ENCODE peak calls at places on chromosomes 13 and 19, in five cellular contexts. One of them, this sample, is unnamed. For H3K4me1, the result is how much of the 10 kb centered on the place peaks cover.

GRCh38 chr19:33130433-33130832 is 1.5 kb upstream of the WDR88 start:
- DNase-seq in adrenal gland: no peak
- DNase-seq in suprapubic skin: no peak
- DNase-seq in sigmoid colon: no peak
- DNase-seq in A549: no peak
- DNase-seq in this sample: no peak

GRCh38 chr13:110309159-110309476 is 2.0 kb downstream of the COL4A2 start:
- DNase-seq in adrenal gland: no peak
- DNase-seq in suprapubic skin: no peak
- DNase-seq in sigmoid colon: peak
- DNase-seq in A549: no peak
- DNase-seq in this sample: no peak

GRCh38 chr13:110610955-110611595 is 4.3 kb upstream of the NAXD start:
- DNase-seq in adrenal gland: no peak
- DNase-seq in suprapubic skin: no peak
- DNase-seq in sigmoid colon: no peak
- DNase-seq in A549: no peak
- DNase-seq in this sample: no peak

GRCh38 chr13:53782400-53783030 is 753.9 kb downstream of the OLFM4 start:
- DNase-seq in adrenal gland: peak
- DNase-seq in suprapubic skin: no peak
- DNase-seq in sigmoid colon: no peak
- DNase-seq in A549: peak
- DNase-seq in this sample: no peak

GRCh38 chr19:6215701-6216235 is 64.0 kb downstream of the MLLT1 start:
- DNase-seq in adrenal gland: peak
- DNase-seq in suprapubic skin: no peak
- DNase-seq in sigmoid colon: peak
- DNase-seq in A549: no peak
- DNase-seq in this sample: no peak

GRCh38 chr19:48635966-48636858 is 967 bp downstream of the DBP start:
- DNase-seq in adrenal gland: peak
- DNase-seq in suprapubic skin: peak
- DNase-seq in sigmoid colon: peak
- DNase-seq in A549: no peak
- DNase-seq in this sample: peak

GRCh38 chr13:67308004-67308772 is 78.1 kb upstream of the PCDH9 start:
- DNase-seq in adrenal gland: no peak
- DNase-seq in suprapubic skin: no peak
- DNase-seq in sigmoid colon: no peak
- DNase-seq in A549: no peak
- DNase-seq in this sample: no peak

GRCh38 chr19:18357041-18357440 is 16.6 kb downstream of the PGPEP1 start:
- DNase-seq in adrenal gland: no peak
- DNase-seq in suprapubic skin: no peak
- DNase-seq in sigmoid colon: no peak
- DNase-seq in A549: no peak
- DNase-seq in this sample: no peak

GRCh38 chr13:111886217-111886945 is 180.6 kb upstream of the SOX1 start:
- DNase-seq in adrenal gland: no peak
- DNase-seq in suprapubic skin: no peak
- DNase-seq in sigmoid colon: no peak
- DNase-seq in A549: no peak
- DNase-seq in this sample: no peak

GRCh38 chr13:99125335-99125915 is 75.2 kb upstream of the UBAC2 start:
- DNase-seq in adrenal gland: no peak
- DNase-seq in suprapubic skin: no peak
- DNase-seq in sigmoid colon: no peak
- DNase-seq in A549: no peak
- DNase-seq in this sample: no peak

GRCh38 chr19:40989453-40989852 is 1.6 kb upstream of the CYP2B6 start:
- DNase-seq in adrenal gland: no peak
- DNase-seq in suprapubic skin: no peak
- DNase-seq in sigmoid colon: no peak
- DNase-seq in A549: no peak
- DNase-seq in this sample: no peak

GRCh38 chr13:83153833-83154232 is 728.4 kb downstream of the SLITRK1 start:
- DNase-seq in adrenal gland: no peak
- DNase-seq in suprapubic skin: no peak
- DNase-seq in sigmoid colon: no peak
- DNase-seq in A549: no peak
- DNase-seq in this sample: no peak

GRCh38 chr19:6608950-6609349 is 18.0 kb upstream of the CD70 start:
- DNase-seq in adrenal gland: no peak
- DNase-seq in suprapubic skin: no peak
- DNase-seq in sigmoid colon: no peak
- DNase-seq in A549: no peak
- DNase-seq in this sample: no peak

GRCh38 chr19:41328157-41328817 is 18.3 kb downstream of the CCDC97 start:
- DNase-seq in adrenal gland: no peak
- DNase-seq in suprapubic skin: no peak
- DNase-seq in sigmoid colon: no peak
- DNase-seq in A549: no peak
- DNase-seq in this sample: no peak

GRCh38 chr19:39405930-39406655 is 554 bp upstream of the ZFP36 start:
- DNase-seq in adrenal gland: no peak
- DNase-seq in suprapubic skin: peak
- DNase-seq in sigmoid colon: no peak
- DNase-seq in A549: no peak
- DNase-seq in this sample: no peak

GRCh38 chr19:4083677-4084546 is 17.2 kb upstream of the ZBTB7A start:
- DNase-seq in adrenal gland: no peak
- DNase-seq in suprapubic skin: no peak
- DNase-seq in sigmoid colon: no peak
- DNase-seq in A549: no peak
- DNase-seq in this sample: peak

GRCh38 chr19:51001495-51001894 is at the start of gene KLK8:
- DNase-seq in adrenal gland: no peak
- DNase-seq in suprapubic skin: no peak
- DNase-seq in sigmoid colon: no peak
- DNase-seq in A549: no peak
- DNase-seq in this sample: no peak

GRCh38 chr13:66503890-66504289 is 726.2 kb downstream of the PCDH9 start:
- DNase-seq in adrenal gland: no peak
- DNase-seq in suprapubic skin: no peak
- DNase-seq in sigmoid colon: no peak
- DNase-seq in A549: no peak
- DNase-seq in this sample: no peak

GRCh38 chr19:1852729-1853128 is 4.4 kb upstream of the REXO1 start:
- DNase-seq in adrenal gland: peak
- DNase-seq in suprapubic skin: no peak
- DNase-seq in sigmoid colon: no peak
- DNase-seq in A549: no peak
- DNase-seq in this sample: no peak

GRCh38 chr19:1854032-1854541 is 5.8 kb upstream of the REXO1 start:
- DNase-seq in adrenal gland: peak
- DNase-seq in suprapubic skin: no peak
- DNase-seq in sigmoid colon: peak
- DNase-seq in A549: no peak
- DNase-seq in this sample: no peak

GRCh38 chr19:1852294-1852646 is 4.0 kb upstream of the REXO1 start:
- DNase-seq in adrenal gland: no peak
- DNase-seq in suprapubic skin: no peak
- DNase-seq in sigmoid colon: peak
- DNase-seq in A549: no peak
- DNase-seq in this sample: no peak

GRCh38 chr19:1854542-1855039 is 6.3 kb upstream of the REXO1 start:
- DNase-seq in adrenal gland: peak
- DNase-seq in suprapubic skin: no peak
- DNase-seq in sigmoid colon: peak
- DNase-seq in A549: no peak
- DNase-seq in this sample: no peak

DNA sequence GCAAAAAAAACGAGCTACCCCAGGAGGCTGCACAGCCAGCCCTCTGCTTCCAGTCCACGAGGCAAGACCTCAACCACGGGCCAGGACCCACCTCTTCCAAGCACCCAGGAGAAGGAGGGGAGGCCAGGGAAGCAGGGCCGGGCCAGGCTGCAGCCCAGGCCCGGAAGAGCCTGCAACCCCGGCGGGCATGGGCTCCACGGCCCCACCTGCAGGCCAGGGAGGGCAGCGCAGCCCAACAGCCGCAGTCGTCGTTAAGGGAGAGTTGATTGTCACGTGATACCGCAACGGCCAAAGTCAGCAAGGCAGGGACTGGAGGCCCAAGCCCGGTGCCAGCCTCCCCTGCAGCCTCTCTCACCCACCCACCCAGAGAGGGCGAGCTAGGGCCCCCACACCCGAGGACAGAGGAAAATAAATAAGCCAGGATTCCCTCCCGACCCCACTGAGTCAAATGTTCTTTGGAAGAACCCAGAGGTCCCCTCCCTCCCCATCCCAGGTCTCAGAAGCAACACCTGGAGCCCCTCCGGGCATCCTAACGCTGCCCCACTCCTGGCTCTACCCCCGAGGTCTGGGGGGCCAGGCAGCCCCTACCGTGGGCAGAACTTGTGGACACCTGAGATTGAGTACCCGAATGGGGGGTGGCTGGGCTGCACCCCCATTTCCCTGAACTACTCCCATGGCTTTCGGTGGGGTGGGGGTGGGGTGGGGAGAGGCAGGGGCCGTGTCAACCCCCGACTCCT is 5.2 kb upstream of the REXO1 start:
- DNase-seq in adrenal gland: peak
- DNase-seq in suprapubic skin: peak
- DNase-seq in sigmoid colon: peak
- DNase-seq in A549: peak
- DNase-seq in this sample: peak
- TF ChIP-seq POLR2A in adrenal gland: no peak
- TF ChIP-seq POLR2A in suprapubic skin: no peak
- TF ChIP-seq POLR2A in sigmoid colon: no peak
- TF ChIP-seq POLR2A in A549: no peak
- TF ChIP-seq POLR2A in this sample: no peak

GRCh38 chr13:40618581-40619478 is 47.6 kb downstream of the FOXO1 start:
- DNase-seq in adrenal gland: no peak
- DNase-seq in suprapubic skin: no peak
- DNase-seq in sigmoid colon: no peak
- DNase-seq in A549: no peak
- DNase-seq in this sample: no peak

GRCh38 chr13:40619479-40619814 is 47.0 kb downstream of the FOXO1 start:
- DNase-seq in adrenal gland: no peak
- DNase-seq in suprapubic skin: no peak
- DNase-seq in sigmoid colon: no peak
- DNase-seq in A549: no peak
- DNase-seq in this sample: no peak

GRCh38 chr13:40613954-40614353 is 52.5 kb downstream of the FOXO1 start:
- DNase-seq in adrenal gland: no peak
- DNase-seq in suprapubic skin: no peak
- DNase-seq in sigmoid colon: no peak
- DNase-seq in A549: no peak
- DNase-seq in this sample: no peak

GRCh38 chr13:40615619-40616018 is 50.8 kb downstream of the FOXO1 start:
- DNase-seq in adrenal gland: no peak
- DNase-seq in suprapubic skin: no peak
- DNase-seq in sigmoid colon: no peak
- DNase-seq in A549: no peak
- DNase-seq in this sample: no peak

DNA sequence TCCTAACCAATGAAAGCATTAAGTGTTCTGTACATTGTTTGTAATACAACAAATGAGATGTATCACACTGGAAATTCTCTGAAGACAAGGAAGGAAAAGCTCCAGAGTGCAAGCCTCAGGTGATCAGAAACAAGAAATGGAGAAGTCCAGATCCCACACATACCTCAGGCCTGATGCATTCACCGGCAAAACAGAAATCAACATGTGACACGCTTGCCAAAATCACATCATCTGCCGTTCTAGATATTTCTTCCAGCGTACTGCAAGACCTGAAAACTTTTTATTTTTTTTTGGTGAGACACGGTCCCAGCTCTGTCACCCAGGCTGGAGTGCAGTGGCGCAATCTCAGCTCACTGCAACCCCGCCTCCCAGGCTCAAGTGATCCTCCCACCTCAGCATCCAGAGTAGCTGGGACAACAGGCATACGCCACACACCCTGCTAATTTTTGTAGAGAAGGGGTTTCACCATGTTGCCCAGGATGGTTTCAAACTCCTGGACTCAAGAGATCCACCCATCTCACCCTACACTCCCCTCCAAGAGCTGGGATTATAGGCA is 48.6 kb downstream of the FOXO1 start:
- DNase-seq in adrenal gland: no peak
- DNase-seq in suprapubic skin: no peak
- DNase-seq in sigmoid colon: no peak
- DNase-seq in A549: no peak
- DNase-seq in this sample: no peak
- H3K4me1 ChIP-seq in adrenal gland: half or more
- H3K4me1 ChIP-seq in suprapubic skin: under half
- H3K4me1 ChIP-seq in sigmoid colon: under half
- H3K4me1 ChIP-seq in A549: under half
- H3K4me1 ChIP-seq in this sample: under half

GRCh38 chr19:28612275-28612769 is 600.6 kb downstream of the UQCRFS1 start:
- DNase-seq in adrenal gland: no peak
- DNase-seq in suprapubic skin: no peak
- DNase-seq in sigmoid colon: no peak
- DNase-seq in A549: no peak
- DNase-seq in this sample: no peak
- TF ChIP-seq POLR2A in adrenal gland: no peak
- TF ChIP-seq POLR2A in suprapubic skin: no peak
- TF ChIP-seq POLR2A in sigmoid colon: no peak
- TF ChIP-seq POLR2A in A549: no peak
- TF ChIP-seq POLR2A in this sample: no peak

GRCh38 chr19:13610042-13610691 is 103.9 kb upstream of the CACNA1A start:
- DNase-seq in adrenal gland: no peak
- DNase-seq in suprapubic skin: no peak
- DNase-seq in sigmoid colon: no peak
- DNase-seq in A549: no peak
- DNase-seq in this sample: no peak

GRCh38 chr19:13600802-13601201 is 94.5 kb upstream of the CACNA1A start:
- DNase-seq in adrenal gland: no peak
- DNase-seq in suprapubic skin: no peak
- DNase-seq in sigmoid colon: no peak
- DNase-seq in A549: no peak
- DNase-seq in this sample: no peak

GRCh38 chr19:13606156-13606555 is 99.9 kb upstream of the CACNA1A start:
- DNase-seq in adrenal gland: no peak
- DNase-seq in suprapubic skin: no peak
- DNase-seq in sigmoid colon: no peak
- DNase-seq in A549: no peak
- DNase-seq in this sample: no peak

GRCh38 chr19:13600091-13600490 is 93.8 kb upstream of the CACNA1A start:
- DNase-seq in adrenal gland: no peak
- DNase-seq in suprapubic skin: no peak
- DNase-seq in sigmoid colon: no peak
- DNase-seq in A549: no peak
- DNase-seq in this sample: no peak

DNA sequence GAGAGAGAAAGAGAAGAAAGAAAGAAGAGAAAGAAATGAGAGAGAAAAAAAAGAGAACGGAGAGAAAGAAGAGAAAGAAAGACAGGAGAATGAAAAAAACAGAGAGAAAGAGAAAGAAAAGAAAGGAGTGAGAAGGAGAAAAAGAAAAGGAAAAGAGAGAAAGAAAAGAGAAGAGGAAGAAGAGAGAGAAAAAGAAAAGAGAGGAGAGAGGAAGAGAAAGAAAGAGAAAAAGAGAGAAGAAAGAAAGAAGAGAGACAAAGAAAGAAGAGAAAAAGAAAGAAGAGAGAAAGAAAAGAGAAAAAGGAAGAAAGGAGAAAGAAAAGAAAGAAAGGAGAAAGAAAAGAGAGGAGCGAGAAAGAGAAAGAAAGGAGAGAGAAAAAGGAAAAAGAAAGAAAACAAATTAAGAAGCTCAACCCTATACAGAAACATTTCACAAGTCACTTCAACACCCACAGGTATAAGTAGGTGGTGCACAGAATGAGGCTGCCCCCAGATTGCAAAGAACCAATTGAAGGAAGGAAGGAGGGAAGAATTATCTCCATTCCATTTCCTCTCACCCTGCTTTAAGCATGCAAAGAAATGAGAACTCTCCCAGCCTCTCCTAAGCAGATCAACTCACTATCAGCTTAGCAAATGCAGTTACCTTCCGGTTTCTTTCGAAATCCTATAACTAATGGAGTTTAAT is 98.8 kb upstream of the CACNA1A start:
- DNase-seq in adrenal gland: no peak
- DNase-seq in suprapubic skin: no peak
- DNase-seq in sigmoid colon: no peak
- DNase-seq in A549: no peak
- DNase-seq in this sample: no peak
- H3K4me1 ChIP-seq in adrenal gland: under half
- H3K4me1 ChIP-seq in suprapubic skin: under half
- H3K4me1 ChIP-seq in sigmoid colon: under half
- H3K4me1 ChIP-seq in A549: under half
- H3K4me1 ChIP-seq in this sample: under half